ENCODE peak calls at places on chromosomes 16 and 17, in five cellular contexts. R is tibial artery, N is lower leg skin, F is endothelial cell, L is upper lobe of right lung. Q is an unnamed sample.

GRCh38 chr16:28264656-28265055 is 27.7 kb upstream of the SBK1 start:
- DNase-seq in N (no peak), R (no peak), F (no peak), L (no peak), Q (no peak)

GRCh38 chr17:74603032-74603635 is 11.1 kb upstream of the CD300LD start:
- DNase-seq in L (no peak), N (no peak), R (no peak), F (no peak), Q (no peak)

GRCh38 chr16:69285240-69285639 is 25.9 kb upstream of the VPS4A start:
- DNase-seq in F (no peak), L (no peak), R (no peak), N (no peak), Q (no peak)

GRCh38 chr17:32772453-32773025 is 104.4 kb downstream of the MYO1D start:
- DNase-seq in R (no peak), F (no peak), N (no peak), L (no peak), Q (no peak)

GRCh38 chr17:50534222-50534978 is 1.9 kb downstream of the EPN3 start:
- DNase-seq in L (no peak), F (no peak), R (no peak), N (peak), Q (no peak)

GRCh38 chr17:27241346-27241946 is 52.5 kb upstream of the WSB1 start:
- DNase-seq in R (no peak), N (no peak), L (no peak), F (no peak), Q (no peak)

GRCh38 chr17:50905460-50905803 is 39.3 kb upstream of the TOB1 start:
- DNase-seq in L (peak), F (no peak), R (no peak), N (no peak), Q (no peak)

GRCh38 chr17:31829649-31830048 is 29.4 kb downstream of the COPRS start:
- DNase-seq in F (no peak), N (no peak), R (no peak), L (no peak), Q (no peak)

GRCh38 chr17:44374306-44375195 is 10.9 kb upstream of the FAM171A2 start:
- DNase-seq in L (no peak), F (no peak), N (no peak), R (peak), Q (no peak)

GRCh38 chr17:72126575-72127486 is 6.0 kb downstream of the SOX9 start:
- DNase-seq in L (no peak), N (no peak), R (no peak), F (no peak), Q (no peak)

GRCh38 chr17:48225725-48226567 is 118.4 kb downstream of the SNX11 start:
- DNase-seq in L (no peak), F (no peak), N (no peak), R (no peak), Q (no peak)

GRCh38 chr17:1959871-1960569 is 65.1 kb downstream of the RTN4RL1 start:
- DNase-seq in F (no peak), N (no peak), L (no peak), R (no peak), Q (no peak)

GRCh38 chr17:53134546-53134945 is 688.2 kb upstream of the KIF2B start:
- DNase-seq in L (no peak), N (no peak), R (no peak), F (no peak), Q (no peak)

GRCh38 chr16:11333010-11333409 is 12.2 kb upstream of the RMI2 start:
- DNase-seq in N (no peak), F (no peak), L (no peak), R (no peak), Q (no peak)

GRCh38 chr17:76032780-76033108 is 5.6 kb upstream of the EVPL start:
- DNase-seq in F (no peak), N (no peak), L (no peak), R (no peak), Q (no peak)

GRCh38 chr17:43169561-43170139 is 1.4 kb upstream of the NBR1 start:
- DNase-seq in R (peak), L (no peak), N (peak), F (peak), Q (no peak)

GRCh38 chr17:41864498-41864836 is 756 bp downstream of the KLHL11 start:
- DNase-seq in N (no peak), L (no peak), R (no peak), F (no peak), Q (no peak)

GRCh38 chr16:53518550-53519416 is 15.8 kb upstream of the AKTIP start:
- DNase-seq in N (peak), R (no peak), F (peak), L (no peak), Q (no peak)

GRCh38 chr16:81889896-81890634 is 111.0 kb downstream of the PLCG2 start:
- DNase-seq in L (no peak), R (no peak), F (peak), N (no peak), Q (no peak)

GRCh38 chr16:49027420-49027819 is 254.2 kb downstream of the CBLN1 start:
- DNase-seq in R (no peak), N (no peak), L (no peak), F (no peak), Q (no peak)

GRCh38 chr17:49000943-49001342 is 3.8 kb downstream of the IGF2BP1 start:
- DNase-seq in N (no peak), F (no peak), R (no peak), L (no peak), Q (no peak)

GRCh38 chr16:27313422-27314160 is at the start of gene IL4R:
- DNase-seq in L (peak), R (peak), F (peak), N (peak), Q (no peak)

GRCh38 chr17:49875690-49876089 is 27.8 kb upstream of the TAC4 start:
- DNase-seq in L (no peak), F (no peak), N (no peak), R (no peak), Q (no peak)

GRCh38 chr17:41535764-41536481 is 7.8 kb upstream of the KRT19 start:
- DNase-seq in F (no peak), N (no peak), R (no peak), L (peak), Q (no peak)

GRCh38 chr17:31609331-31609730 is 217.9 kb downstream of the RAB11FIP4 start:
- DNase-seq in F (no peak), N (peak), R (no peak), L (no peak), Q (no peak)

GRCh38 chr17:14060706-14061105 is 8.6 kb upstream of the COX10 start:
- DNase-seq in F (no peak), R (no peak), N (no peak), L (no peak), Q (no peak)

GRCh38 chr17:14057591-14057990 is 11.7 kb upstream of the COX10 start:
- DNase-seq in F (no peak), R (no peak), N (no peak), L (no peak), Q (no peak)

GRCh38 chr17:14058051-14058450 is 11.3 kb upstream of the COX10 start:
- DNase-seq in N (no peak), L (no peak), F (no peak), R (no peak), Q (no peak)

GRCh38 chr17:14067347-14067746 is 2.0 kb upstream of the COX10 start:
- DNase-seq in N (no peak), R (no peak), F (no peak), L (no peak), Q (no peak)

GRCh38 chr17:14061666-14062560 is 7.4 kb upstream of the COX10 start:
- DNase-seq in F (no peak), R (no peak), L (no peak), N (no peak), Q (no peak)
- TF ChIP-seq CTCF in F (no peak), R (no peak), L (no peak), N (no peak), Q (no peak)

GRCh38 chr16:75697571-75697970 is 3.7 kb downstream of the DUXB start:
- DNase-seq in N (no peak), R (no peak), F (no peak), L (no peak), Q (no peak)

GRCh38 chr16:75701361-75701760 is at the start of gene DUXB:
- DNase-seq in L (no peak), F (no peak), N (no peak), R (no peak), Q (no peak)

DNA sequence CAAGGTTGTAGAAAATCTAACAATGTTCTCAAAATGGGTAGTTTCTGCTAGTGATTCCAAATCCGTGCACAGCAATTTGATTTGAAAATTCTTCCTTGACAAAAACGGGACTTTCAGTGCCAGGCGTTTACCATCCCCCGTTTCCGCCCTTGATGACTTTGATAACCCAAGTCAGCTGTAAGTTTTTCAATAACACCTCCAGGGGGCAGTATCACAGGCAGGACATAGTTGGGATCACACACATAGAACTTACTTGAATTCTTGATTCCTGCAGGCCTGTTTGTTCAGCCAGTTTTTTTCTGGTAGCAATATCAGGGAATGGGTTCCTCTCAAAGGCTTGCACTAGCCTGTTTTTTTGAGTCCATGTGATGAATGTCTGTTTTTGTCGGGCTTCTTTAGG is 5.6 kb downstream of the DUXB start:
- DNase-seq in N (no peak), L (no peak), R (no peak), F (no peak), Q (no peak)
- TF ChIP-seq CTCF in N (no peak), L (no peak), R (peak), F (no peak), Q (peak)

DNA sequence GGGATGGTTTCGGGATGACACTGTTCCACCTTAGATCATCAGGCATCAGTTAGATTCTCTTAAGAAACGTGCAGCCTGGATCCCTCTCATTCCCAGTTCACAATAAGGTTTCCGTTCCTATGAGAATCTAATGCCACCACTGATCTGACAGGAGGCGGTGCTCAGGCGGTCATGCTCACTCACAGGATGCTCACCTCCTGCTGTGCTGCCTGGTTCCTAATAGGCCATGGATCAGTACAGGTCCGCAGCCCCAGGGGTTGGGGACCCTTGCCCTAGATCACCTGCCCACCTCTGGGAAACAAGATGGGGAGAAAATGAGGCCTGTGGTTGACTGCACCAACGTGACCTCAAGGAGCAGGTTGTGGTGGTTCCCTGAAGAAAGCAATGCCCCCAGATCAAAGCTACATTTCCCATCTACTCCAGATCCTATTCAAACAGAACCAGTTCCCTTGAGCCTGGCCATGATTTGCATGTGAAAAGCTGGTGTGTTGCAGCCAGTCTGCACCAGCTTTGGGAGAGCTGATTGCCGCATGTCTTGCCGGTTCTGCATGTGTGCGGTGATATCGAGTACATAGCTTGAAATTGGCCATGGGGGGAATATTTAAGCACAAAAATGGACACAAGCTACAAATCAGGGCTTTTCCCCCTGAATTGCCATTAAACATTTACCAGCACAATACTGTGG is 183.2 kb upstream of the HSBP1 start:
- DNase-seq in R (no peak), L (no peak), N (no peak), F (no peak), Q (no peak)
- TF ChIP-seq CTCF in R (no peak), L (no peak), N (no peak), F (no peak), Q (no peak)

GRCh38 chr17:46121841-46122485 is 71.3 kb downstream of the KANSL1 start:
- DNase-seq in N (no peak), F (no peak), R (no peak), L (no peak), Q (no peak)
- TF ChIP-seq CTCF in N (no peak), F (no peak), R (no peak), L (no peak), Q (no peak)

DNA sequence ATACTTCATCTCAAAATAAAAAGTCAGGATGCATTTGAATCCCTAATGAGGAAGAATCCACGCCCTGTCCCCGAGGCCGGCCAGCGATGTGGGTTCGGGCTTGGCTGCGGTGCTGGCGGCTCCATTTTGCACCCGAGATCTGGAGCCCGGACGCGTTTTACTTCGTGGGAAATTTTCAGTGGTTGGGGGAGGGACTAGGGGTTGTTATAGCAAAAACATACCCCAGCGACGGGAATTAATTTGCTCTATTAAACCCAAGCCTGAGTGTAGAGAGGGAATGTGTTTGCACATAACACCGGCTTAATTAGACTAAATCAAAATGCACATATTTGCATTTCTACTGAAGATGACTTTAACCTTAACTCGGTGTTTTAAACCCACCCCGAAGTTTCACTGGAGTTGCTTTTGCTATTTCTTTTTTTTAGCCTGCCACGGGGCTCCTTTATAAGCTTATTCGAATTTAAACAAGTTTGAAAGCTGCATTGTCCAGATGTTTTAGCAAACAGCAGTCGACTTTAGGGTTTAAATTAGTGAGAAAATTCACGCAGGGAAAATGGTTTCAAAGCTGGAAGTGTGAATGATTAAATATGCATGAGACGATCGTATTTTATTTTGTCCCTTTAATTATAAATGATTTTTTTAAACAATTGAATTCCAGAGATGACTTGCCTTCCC is 4.9 kb downstream of the IRX5 start:
- DNase-seq in L (no peak), N (no peak), R (no peak), F (no peak), Q (no peak)
- TF ChIP-seq CTCF in L (no peak), N (no peak), R (no peak), F (no peak), Q (no peak)

DNA sequence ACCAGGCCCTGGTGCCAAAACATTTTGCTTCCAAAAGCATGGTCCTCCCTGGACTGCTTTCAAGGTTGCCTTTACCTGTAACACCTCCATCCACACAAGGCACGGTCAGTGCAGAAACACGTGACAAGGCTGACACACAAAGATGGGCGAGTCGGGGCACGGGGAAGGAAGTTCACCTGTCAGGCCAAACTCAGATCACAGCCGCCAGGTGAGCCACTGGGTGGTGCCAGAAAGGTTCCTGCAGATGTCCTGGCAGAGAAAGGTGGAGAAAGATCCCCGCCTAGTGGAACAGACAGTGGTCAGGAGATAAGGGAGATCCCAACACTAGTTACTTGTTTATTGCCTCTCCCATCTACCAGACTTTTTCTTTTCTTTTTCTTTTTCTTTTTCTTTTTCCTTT is 155.3 kb downstream of the AIPL1 start:
- DNase-seq in N (peak), R (no peak), L (no peak), F (peak), Q (no peak)
- TF ChIP-seq CTCF in N (no peak), R (no peak), L (no peak), F (peak), Q (peak)

GRCh38 chr16:30397776-30398659 is 2.8 kb downstream of the ZNF48 start:
- DNase-seq in N (no peak), R (no peak), L (no peak), F (no peak), Q (no peak)

GRCh38 chr16:30394603-30395154 is 541 bp upstream of the ZNF48 start:
- DNase-seq in R (no peak), L (no peak), N (no peak), F (no peak), Q (no peak)

GRCh38 chr16:30397056-30397455 is 1.8 kb downstream of the ZNF48 start:
- DNase-seq in R (no peak), F (no peak), L (no peak), N (no peak), Q (no peak)

GRCh38 chr16:30395992-30396560 is 856 bp downstream of the ZNF48 start:
- DNase-seq in F (no peak), R (no peak), L (no peak), N (no peak), Q (no peak)

GRCh38 chr16:30395155-30395991 is at the start of gene ZNF48:
- DNase-seq in R (peak), L (peak), N (peak), F (peak), Q (peak)
- TF ChIP-seq CTCF in R (peak), L (no peak), N (peak), F (peak), Q (peak)

GRCh38 chr17:20010886-20011402 is 1.8 kb downstream of the SPECC1 start:
- DNase-seq in N (no peak), F (no peak), L (no peak), R (no peak), Q (no peak)

GRCh38 chr17:20008242-20009051 is 712 bp upstream of the SPECC1 start:
- DNase-seq in F (peak), N (no peak), L (no peak), R (peak), Q (no peak)

GRCh38 chr17:20009052-20009301 is 182 bp upstream of the SPECC1 start:
- DNase-seq in R (no peak), N (no peak), F (no peak), L (peak), Q (no peak)

GRCh38 chr17:20009302-20010098 is at the start of gene SPECC1:
- DNase-seq in R (peak), N (peak), F (peak), L (peak), Q (peak)

GRCh38 chr17:20010099-20010863 is 1.1 kb downstream of the SPECC1 start:
- DNase-seq in F (peak), R (peak), L (no peak), N (no peak), Q (no peak)
- TF ChIP-seq CTCF in F (no peak), R (peak), L (peak), N (no peak), Q (peak)

GRCh38 chr17:81130385-81131288 is 34.7 kb upstream of the PVALEF start:
- DNase-seq in N (no peak), L (peak), F (no peak), R (no peak), Q (no peak)

GRCh38 chr17:81128338-81128737 is 37.0 kb upstream of the PVALEF start:
- DNase-seq in F (no peak), L (no peak), N (no peak), R (no peak), Q (no peak)

GRCh38 chr17:81128774-81129173 is 36.5 kb upstream of the PVALEF start:
- DNase-seq in R (no peak), F (no peak), N (no peak), L (no peak), Q (no peak)

GRCh38 chr17:81129711-81130367 is 35.5 kb upstream of the PVALEF start:
- DNase-seq in N (no peak), L (no peak), F (no peak), R (no peak), Q (no peak)

DNA sequence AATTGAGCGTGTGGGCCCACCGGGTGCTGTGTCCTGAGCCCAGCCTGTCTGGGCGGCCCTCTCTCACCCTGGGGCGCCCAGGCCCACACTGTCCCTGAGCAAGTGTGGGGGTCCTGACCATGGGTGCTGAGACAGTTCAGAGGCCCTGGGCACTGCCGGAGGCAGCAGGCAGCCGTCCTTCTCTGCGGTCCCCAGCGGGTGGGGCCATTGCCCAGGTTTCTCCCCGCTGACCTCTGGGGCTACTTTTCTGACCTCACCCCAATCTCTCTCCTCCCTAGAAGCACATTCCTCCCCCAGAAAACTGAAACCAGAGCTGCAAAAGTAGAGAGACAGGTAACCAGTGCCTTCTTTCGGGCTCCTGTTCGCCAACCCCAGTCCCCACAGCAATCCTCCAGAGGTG is 36.0 kb upstream of the PVALEF start:
- DNase-seq in F (no peak), R (no peak), L (no peak), N (no peak), Q (no peak)
- TF ChIP-seq CTCF in F (no peak), R (no peak), L (no peak), N (no peak), Q (peak)

GRCh38 chr16:85675528-85675927 is 13.2 kb downstream of the GINS2 start:
- DNase-seq in N (no peak), L (no peak), R (no peak), F (no peak), Q (no peak)
- TF ChIP-seq CTCF in N (no peak), L (peak), R (no peak), F (peak), Q (peak)

Q was measured in type B pancreatic cell.